ENCODE peak calls at places on chromosomes 3 and 15, in five cellular contexts. G is HAP-1, O is epithelial cell of esophagus, D is T-helper 1 cell, Y is uterus. H is an unnamed sample.

GRCh38 chr3:131033480-131034080 is 6.9 kb downstream of the NEK11 start:
- DNase-seq in G (peak; percentile 40), O (peak; percentile 61), D (peak; percentile 61), Y (no peak), H (no peak)

GRCh38 chr3:64049136-64049535 is 25.8 kb upstream of the PSMD6 start:
- DNase-seq in G (no peak), O (peak; percentile 91), D (no peak), Y (no peak), H (no peak)

GRCh38 chr3:9399746-9400145 is 2.3 kb downstream of the SETD5 start:
- DNase-seq in G (peak; percentile 82), O (peak; percentile 83), D (peak; percentile 37), Y (peak; percentile 75), H (peak; percentile 78)

GRCh38 chr3:185733980-185734724 is 90.7 kb downstream of the IGF2BP2 start:
- DNase-seq in G (peak; percentile 80), O (peak; percentile 92), D (peak; percentile 16), Y (no peak), H (peak; percentile 4)

GRCh38 chr3:134644731-134645514 is 5.9 kb downstream of the KY start:
- DNase-seq in G (no peak), O (no peak), D (no peak), Y (no peak), H (peak; percentile 60)

GRCh38 chr15:87777054-87777498 is 479.5 kb downstream of the NTRK3 start:
- DNase-seq in G (no peak), O (no peak), D (no peak), Y (no peak), H (no peak)

GRCh38 chr3:32996755-32997091 is 45.3 kb downstream of the CCR4 start:
- DNase-seq in G (no peak), O (no peak), D (no peak), Y (no peak), H (no peak)

GRCh38 chr15:74432968-74433591 is 678 bp downstream of the SEMA7A start:
- DNase-seq in G (no peak), O (no peak), D (no peak), Y (no peak), H (no peak)

GRCh38 chr3:10015476-10015904 is 10.7 kb upstream of the FANCD2 start:
- DNase-seq in G (no peak), O (peak; percentile 78), D (no peak), Y (peak; percentile 92), H (no peak)

GRCh38 chr15:73899197-73900128 is 26.1 kb downstream of the TBC1D21 start:
- DNase-seq in G (no peak), O (no peak), D (no peak), Y (no peak), H (peak; percentile 41)

GRCh38 chr15:31488437-31489204 is 162.0 kb downstream of the KLF13 start:
- DNase-seq in G (peak; percentile 60), O (peak; percentile 88), D (peak; percentile 78), Y (peak; percentile 39), H (no peak)

GRCh38 chr3:191753186-191753585 is 292.2 kb downstream of the PYDC2 start:
- DNase-seq in G (no peak), O (no peak), D (no peak), Y (no peak), H (no peak)

GRCh38 chr3:12318758-12319621 is 30.1 kb downstream of the PPARG start:
- DNase-seq in G (no peak), O (no peak), D (no peak), Y (no peak), H (no peak)

GRCh38 chr3:4898454-4899313 is 80.6 kb upstream of the BHLHE40 start:
- DNase-seq in G (no peak), O (no peak), D (peak; percentile 61), Y (no peak), H (no peak)

GRCh38 chr3:19147905-19148767 is at the start of gene KCNH8:
- DNase-seq in G (peak; percentile 10), O (no peak), D (no peak), Y (peak; percentile 14), H (no peak)

GRCh38 chr3:67719333-67719732 is 64.9 kb upstream of the SUCLG2 start:
- DNase-seq in G (no peak), O (peak; percentile 14), D (no peak), Y (no peak), H (no peak)

GRCh38 chr3:58404396-58404795 is 29.2 kb downstream of the PDHB start:
- DNase-seq in G (no peak), O (peak; percentile 84), D (no peak), Y (no peak), H (no peak)

GRCh38 chr3:12584091-12584490 is 27.2 kb downstream of the MKRN2 start:
- DNase-seq in G (no peak), O (no peak), D (no peak), Y (no peak), H (no peak)

GRCh38 chr15:98900382-98900781 is 107.2 kb downstream of the PGPEP1L start:
- DNase-seq in G (peak; percentile 19), O (no peak), D (no peak), Y (no peak), H (no peak)

GRCh38 chr3:167936010-167936409 is 159.7 kb downstream of the GOLIM4 start:
- DNase-seq in G (no peak), O (no peak), D (no peak), Y (no peak), H (peak; percentile 97)

GRCh38 chr15:41512512-41513281 is 930 bp downstream of the LTK start:
- DNase-seq in G (no peak), O (no peak), D (peak; percentile 49), Y (no peak), H (no peak)

GRCh38 chr3:7333125-7333524 is 472.2 kb downstream of the GRM7 start:
- DNase-seq in G (no peak), O (no peak), D (no peak), Y (no peak), H (no peak)

GRCh38 chr3:57689367-57690053 is 3.4 kb downstream of the DENND6A start:
- DNase-seq in G (no peak), O (no peak), D (no peak), Y (no peak), H (no peak)

GRCh38 chr3:3170998-3171397 is 8.5 kb downstream of the CRBN start:
- DNase-seq in G (peak; percentile 26), O (peak; percentile 39), D (peak; percentile 46), Y (no peak), H (no peak)

GRCh38 chr3:141452045-141452444 is 34.8 kb upstream of the RASA2 start:
- DNase-seq in G (no peak), O (peak; percentile 62), D (peak; percentile 67), Y (no peak), H (no peak)

GRCh38 chr15:69757186-69757585 is 304.6 kb downstream of the RPLP1 start:
- DNase-seq in G (no peak), O (peak; percentile 13), D (peak; percentile 59), Y (no peak), H (no peak)

GRCh38 chr15:75902129-75902557 is 1.5 kb upstream of the FBXO22 start:
- DNase-seq in G (peak; percentile 78), O (no peak), D (no peak), Y (no peak), H (no peak)

GRCh38 chr3:122952509-122952908 is 75.1 kb downstream of the SEMA5B start:
- DNase-seq in G (no peak), O (peak; percentile 87), D (no peak), Y (no peak), H (no peak)

GRCh38 chr15:67196672-67197363 is 57.6 kb downstream of the AAGAB start:
- DNase-seq in G (no peak), O (peak; percentile 65), D (no peak), Y (peak; percentile 41), H (no peak)

GRCh38 chr3:53668872-53669271 is 174.5 kb downstream of the CACNA1D start:
- DNase-seq in G (no peak), O (no peak), D (no peak), Y (no peak), H (no peak)

GRCh38 chr3:112817271-112817670 is 29.4 kb downstream of the CD200R1L start:
- DNase-seq in G (no peak), O (no peak), D (no peak), Y (no peak), H (no peak)